ENCODE peak calls at places on chromosomes 13 and 19, in six cellular contexts. L is AG10803; N is AG04450; S is heart right ventricle; R is CD4-positive, CD25-positive, alpha-beta regulatory T cell; M is cardiac fibroblast. A is an unnamed sample.

GRCh38 chr19:2618611-2619010 is 83.9 kb downstream of the GNG7 start:
- DNase-seq in L (peak), N (no peak), S (peak), R (no peak), M (peak), A (peak)

GRCh38 chr13:106449096-106449495 is 86.4 kb downstream of the EFNB2 start:
- DNase-seq in L (no peak), N (no peak), S (no peak), R (no peak), M (no peak), A (no peak)

GRCh38 chr19:28966737-28967401 is 246.1 kb downstream of the UQCRFS1 start:
- DNase-seq in L (peak), N (no peak), S (no peak), R (no peak), M (peak), A (no peak)

GRCh38 chr13:48318714-48319457 is 15.3 kb downstream of the RB1 start:
- DNase-seq in L (peak), N (no peak), S (peak), R (no peak), M (no peak), A (peak)

GRCh38 chr13:49935171-49936084 is 712 bp downstream of the SPRYD7 start:
- DNase-seq in L (peak), N (no peak), S (no peak), R (no peak), M (peak), A (peak)

GRCh38 chr13:111652676-111653075 is 332.2 kb downstream of the TEX29 start:
- DNase-seq in L (no peak), N (no peak), S (no peak), R (no peak), M (no peak), A (no peak)

GRCh38 chr13:35469781-35470380 is 6.6 kb downstream of the MAB21L1 start:
- DNase-seq in L (no peak), N (no peak), S (no peak), R (no peak), M (no peak), A (no peak)

GRCh38 chr19:15276620-15277019 is 44.4 kb upstream of the EPHX3 start:
- DNase-seq in L (peak), N (no peak), S (no peak), R (no peak), M (no peak), A (no peak)

GRCh38 chr13:85091835-85092234 is 707.4 kb downstream of the SLITRK6 start:
- DNase-seq in L (no peak), N (no peak), S (no peak), R (no peak), M (no peak), A (no peak)

GRCh38 chr13:113785051-113786010 is 26.3 kb downstream of the TMEM255B start:
- DNase-seq in L (peak), N (peak), S (no peak), R (no peak), M (peak), A (no peak)

GRCh38 chr13:91247768-91248167 is 99.7 kb upstream of the MIR17HG start:
- DNase-seq in L (no peak), N (no peak), S (no peak), R (no peak), M (no peak), A (no peak)

GRCh38 chr13:113981201-113981605 is 7.3 kb upstream of the C13orf46 start:
- DNase-seq in L (no peak), N (no peak), S (no peak), R (no peak), M (no peak), A (peak)

GRCh38 chr13:39025433-39025839 is 12.5 kb downstream of the PROSER1 start:
- DNase-seq in L (peak), N (no peak), S (no peak), R (no peak), M (no peak), A (no peak)

DNA sequence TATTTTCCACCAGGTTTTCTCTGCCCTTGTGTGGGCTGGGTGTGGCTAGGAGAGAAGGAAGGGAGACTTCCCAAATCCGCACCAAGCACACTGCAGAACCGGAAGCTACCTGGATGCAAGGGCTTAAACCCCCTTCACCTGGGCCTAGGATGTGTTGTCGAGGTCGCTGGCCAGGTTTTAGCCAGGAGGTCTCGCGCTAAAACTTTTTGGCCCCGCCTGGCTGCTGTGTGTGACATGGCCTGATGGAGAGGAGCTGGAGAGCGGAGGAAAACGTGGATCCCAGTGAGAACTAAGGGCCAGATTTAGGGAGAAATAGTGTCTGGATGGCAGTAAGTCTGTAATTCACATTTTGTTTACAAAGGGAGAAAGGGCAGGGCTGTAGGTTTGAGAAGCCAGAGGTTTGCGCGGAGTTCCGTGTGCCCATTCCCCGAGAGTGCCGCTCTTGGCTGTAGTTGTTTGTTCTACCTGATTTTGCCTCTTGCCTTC is 3.1 kb upstream of the TSHZ3 start:
- DNase-seq in L (no peak), N (no peak), S (no peak), R (no peak), M (no peak), A (no peak)
- H3K4me3 ChIP-seq in L (peak), N (peak), S (no peak), R (no peak), M (no peak), A (no peak)

DNA sequence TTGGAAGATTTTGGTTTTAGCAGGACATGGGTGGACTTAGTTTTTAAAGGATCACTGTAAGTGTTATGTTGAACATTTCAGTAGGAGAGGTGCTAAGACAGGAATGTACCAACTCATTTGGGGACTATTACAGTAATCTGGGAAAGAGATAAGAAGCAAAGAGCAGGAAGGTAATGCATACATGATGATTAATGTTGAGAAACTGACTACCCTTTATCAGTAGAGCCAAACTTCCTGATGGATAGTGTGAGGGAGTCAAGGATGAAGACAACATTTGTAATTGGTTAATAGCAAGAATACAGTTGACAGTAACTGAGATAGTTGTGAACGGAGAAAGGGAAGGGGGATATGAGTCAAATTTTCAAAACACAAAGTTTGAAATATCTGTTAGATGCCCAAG is 421.9 kb upstream of the PRR20A start:
- DNase-seq in L (no peak), N (no peak), S (no peak), R (no peak), M (no peak), A (no peak)
- H3K4me3 ChIP-seq in L (no peak), N (no peak), S (no peak), R (no peak), M (no peak), A (no peak)

GRCh38 chr19:38389957-38390924 is 1.7 kb downstream of the SPRED3 start:
- DNase-seq in L (no peak), N (no peak), S (no peak), R (no peak), M (no peak), A (no peak)
- H3K4me3 ChIP-seq in L (peak), N (peak), S (no peak), R (no peak), M (no peak), A (no peak)

GRCh38 chr19:45779231-45780145 is 2.8 kb downstream of the DMPK start:
- DNase-seq in L (peak), N (no peak), S (peak), R (peak), M (peak), A (peak)
- H3K4me3 ChIP-seq in L (peak), N (no peak), S (no peak), R (peak), M (no peak), A (peak)

GRCh38 chr13:73870970-73871935 is 263.0 kb downstream of the KLF12 start:
- DNase-seq in L (peak), N (peak), S (no peak), R (peak), M (peak), A (peak)
- H3K4me3 ChIP-seq in L (no peak), N (peak), S (no peak), R (no peak), M (no peak), A (no peak)